ENCODE peak calls at places on chromosomes 11 and 22, in seven cellular contexts. V is esophagus squamous epithelium, N is left ventricle myocardium inferior, S is A549, F is tibial artery, Q is neuronal stem cell, U is transverse colon. Z is an unnamed sample.

GRCh38 chr11:107076832-107077231 is 58.6 kb upstream of the GUCY1A2 start:
- DNase-seq in N (no peak), U (no peak), V (no peak), Q (no peak), F (no peak), S (no peak), Z (no peak)

GRCh38 chr11:35539781-35540281 is 14.4 kb upstream of the PAMR1 start:
- DNase-seq in V (no peak), Q (no peak), U (peak), S (no peak), F (peak), N (peak), Z (no peak)

GRCh38 chr11:61460474-61460881 is 30.6 kb downstream of the SDHAF2 start:
- DNase-seq in N (peak), V (no peak), U (no peak), Q (no peak), S (no peak), F (no peak), Z (no peak)

GRCh38 chr11:46285594-46286033 is 8.2 kb downstream of the CREB3L1 start:
- DNase-seq in N (peak), U (no peak), F (peak), Q (no peak), V (no peak), S (no peak), Z (no peak)

GRCh38 chr11:92627615-92628201 is 341.7 kb upstream of the MTNR1B start:
- DNase-seq in F (no peak), V (no peak), N (no peak), Q (no peak), U (no peak), S (no peak), Z (no peak)

GRCh38 chr11:1762537-1763302 is 1.0 kb downstream of the CTSD start:
- DNase-seq in S (peak), Q (no peak), U (peak), V (no peak), N (peak), F (peak), Z (no peak)

GRCh38 chr11:63999349-64000025 is 13.2 kb downstream of the OTUB1 start:
- DNase-seq in S (peak), F (peak), U (peak), V (no peak), Q (peak), N (peak), Z (no peak)

GRCh38 chr11:35664977-35665441 is 2.4 kb downstream of the TRIM44 start:
- DNase-seq in U (no peak), F (no peak), V (no peak), S (peak), N (no peak), Q (no peak), Z (no peak)

GRCh38 chr11:40273192-40273732 is 1186.2 kb downstream of the LRRC4C start:
- DNase-seq in N (no peak), V (no peak), F (no peak), Q (no peak), U (no peak), S (no peak), Z (no peak)

GRCh38 chr22:28883917-28884753 is 763 bp downstream of the ZNRF3 start:
- DNase-seq in F (peak), S (peak), N (peak), Q (peak), V (no peak), U (peak), Z (peak)

GRCh38 chr11:125147280-125147679 is 17.3 kb upstream of the PKNOX2 start:
- DNase-seq in N (no peak), S (no peak), Q (no peak), V (no peak), U (no peak), F (no peak), Z (no peak)

GRCh38 chr22:20249797-20250354 is 18.2 kb downstream of the RTN4R start:
- DNase-seq in F (no peak), Q (no peak), S (no peak), N (no peak), U (no peak), V (no peak), Z (peak)

GRCh38 chr22:49269371-49269770 is 558.3 kb downstream of the BRD1 start:
- DNase-seq in U (no peak), F (no peak), S (no peak), V (no peak), Q (no peak), N (no peak), Z (no peak)

GRCh38 chr11:36155770-36156485 is 133.3 kb downstream of the COMMD9 start:
- DNase-seq in F (no peak), S (no peak), N (no peak), Q (no peak), V (no peak), U (no peak), Z (peak)

DNA sequence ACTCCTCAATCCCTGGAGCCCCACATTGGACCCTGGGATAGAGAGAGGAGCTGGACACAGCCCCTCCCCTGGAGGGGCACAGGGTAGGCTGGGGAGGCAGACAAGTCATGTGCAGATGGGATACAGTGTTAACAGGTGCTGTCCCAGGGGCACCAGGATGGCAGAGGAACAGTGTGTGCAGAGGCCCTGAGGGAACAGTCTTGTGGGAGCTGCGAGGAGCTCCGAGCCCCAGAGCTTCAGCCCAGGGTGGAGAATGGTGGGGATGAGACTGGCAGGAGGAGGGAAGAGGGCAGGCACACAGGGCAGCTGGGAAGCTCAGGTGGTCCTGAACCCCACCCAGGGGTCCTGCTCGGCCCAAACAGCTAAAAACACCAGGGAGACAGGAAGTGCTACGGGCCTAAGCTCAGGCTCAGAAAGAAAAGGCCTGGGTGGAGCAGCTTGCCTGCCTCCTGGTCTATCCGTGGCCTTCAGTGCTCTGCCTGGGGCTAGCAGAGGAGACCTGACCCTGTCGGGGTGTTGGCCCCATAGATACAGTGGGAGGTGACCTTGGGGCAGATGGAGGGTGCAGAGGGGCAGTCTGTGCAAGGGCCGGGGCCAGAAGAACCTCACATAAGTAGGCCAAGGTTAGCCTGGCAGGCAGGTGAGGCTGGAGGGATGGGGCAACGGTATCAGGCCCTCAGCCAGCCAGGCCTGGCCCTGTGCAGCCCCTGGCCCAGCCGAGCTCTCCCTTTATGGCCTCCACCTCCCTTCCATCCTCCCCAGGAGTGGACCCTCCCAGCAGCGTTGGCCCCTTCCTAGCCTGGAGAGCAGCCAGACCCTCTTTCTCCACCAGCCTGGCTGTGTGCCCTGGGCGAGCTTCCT is 15.4 kb downstream of the CAPN5 start:
- DNase-seq in Q (no peak), N (no peak), U (peak), F (peak), V (no peak), S (no peak), Z (no peak)
- H3K27ac ChIP-seq in Q (no peak), N (peak), U (peak), F (no peak), V (peak), S (no peak), Z (no peak)

GRCh38 chr11:44648109-44648508 is 78.7 kb upstream of the TSPAN18 start:
- DNase-seq in Q (no peak), N (no peak), F (no peak), V (no peak), S (no peak), U (no peak), Z (no peak)

GRCh38 chr11:44643207-44643606 is 77.7 kb downstream of the CD82 start:
- DNase-seq in V (no peak), U (no peak), F (no peak), S (no peak), Q (no peak), N (no peak), Z (no peak)

GRCh38 chr11:44651535-44652130 is 75.1 kb upstream of the TSPAN18 start:
- DNase-seq in S (no peak), Q (no peak), N (no peak), U (no peak), V (no peak), F (no peak), Z (no peak)

GRCh38 chr11:44645832-44646231 is 80.4 kb downstream of the CD82 start:
- DNase-seq in F (no peak), S (no peak), V (no peak), U (no peak), Q (no peak), N (no peak), Z (no peak)
- H3K27ac ChIP-seq in F (no peak), S (no peak), V (no peak), U (no peak), Q (no peak), N (no peak), Z (no peak)

GRCh38 chr11:58998480-58999290 is 59.4 kb downstream of the GLYATL1 start:
- DNase-seq in F (no peak), U (no peak), V (no peak), N (no peak), Q (no peak), S (no peak), Z (no peak)

GRCh38 chr11:58994171-58994570 is 54.9 kb downstream of the GLYATL1 start:
- DNase-seq in U (no peak), V (no peak), F (no peak), N (no peak), Q (no peak), S (no peak), Z (no peak)

GRCh38 chr11:59000007-59000406 is 60.7 kb downstream of the GLYATL1 start:
- DNase-seq in V (no peak), Q (no peak), N (no peak), U (no peak), F (no peak), S (no peak), Z (no peak)

DNA sequence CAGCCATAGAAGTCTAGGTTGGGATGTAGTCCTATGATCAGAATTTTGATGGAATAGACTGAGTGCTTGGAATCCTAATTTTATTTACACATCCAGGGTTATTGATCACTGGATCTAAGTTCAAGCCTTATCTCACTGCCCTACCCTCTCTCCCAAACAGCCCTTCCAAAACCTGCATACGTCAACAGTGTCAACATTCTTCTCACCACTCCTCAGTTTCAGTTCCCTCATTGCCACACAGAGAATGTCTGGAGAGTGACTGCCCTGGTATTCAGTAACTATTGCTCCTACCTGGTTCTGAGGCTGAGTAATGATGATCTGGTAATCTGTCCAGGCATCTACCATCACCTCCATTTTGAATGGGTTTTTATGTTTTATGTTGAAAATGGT is 60.0 kb downstream of the GLYATL1 start:
- DNase-seq in F (no peak), S (no peak), U (no peak), V (no peak), N (no peak), Q (no peak), Z (no peak)
- H3K27ac ChIP-seq in F (no peak), S (no peak), U (no peak), V (no peak), N (no peak), Q (no peak), Z (no peak)

DNA sequence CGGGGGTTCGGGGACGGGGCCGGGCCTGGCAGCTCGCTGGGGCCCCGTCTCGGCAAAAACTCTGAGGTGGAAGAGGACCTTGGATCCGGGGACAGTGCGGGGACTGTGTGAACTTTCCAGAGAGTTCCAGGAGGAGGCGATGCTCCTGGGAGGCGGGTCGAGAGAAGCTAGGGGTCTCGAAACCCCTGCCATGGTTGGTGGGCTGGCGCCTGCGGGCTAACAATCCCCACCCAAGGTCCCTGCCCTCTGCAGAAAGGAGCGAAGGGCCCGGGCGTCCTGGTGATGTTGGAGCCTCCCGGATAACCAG is 4.7 kb upstream of the GRK2 start:
- DNase-seq in S (no peak), V (no peak), N (no peak), F (no peak), Q (no peak), U (no peak), Z (no peak)
- H3K27ac ChIP-seq in S (peak), V (peak), N (no peak), F (no peak), Q (no peak), U (no peak), Z (no peak)

DNA sequence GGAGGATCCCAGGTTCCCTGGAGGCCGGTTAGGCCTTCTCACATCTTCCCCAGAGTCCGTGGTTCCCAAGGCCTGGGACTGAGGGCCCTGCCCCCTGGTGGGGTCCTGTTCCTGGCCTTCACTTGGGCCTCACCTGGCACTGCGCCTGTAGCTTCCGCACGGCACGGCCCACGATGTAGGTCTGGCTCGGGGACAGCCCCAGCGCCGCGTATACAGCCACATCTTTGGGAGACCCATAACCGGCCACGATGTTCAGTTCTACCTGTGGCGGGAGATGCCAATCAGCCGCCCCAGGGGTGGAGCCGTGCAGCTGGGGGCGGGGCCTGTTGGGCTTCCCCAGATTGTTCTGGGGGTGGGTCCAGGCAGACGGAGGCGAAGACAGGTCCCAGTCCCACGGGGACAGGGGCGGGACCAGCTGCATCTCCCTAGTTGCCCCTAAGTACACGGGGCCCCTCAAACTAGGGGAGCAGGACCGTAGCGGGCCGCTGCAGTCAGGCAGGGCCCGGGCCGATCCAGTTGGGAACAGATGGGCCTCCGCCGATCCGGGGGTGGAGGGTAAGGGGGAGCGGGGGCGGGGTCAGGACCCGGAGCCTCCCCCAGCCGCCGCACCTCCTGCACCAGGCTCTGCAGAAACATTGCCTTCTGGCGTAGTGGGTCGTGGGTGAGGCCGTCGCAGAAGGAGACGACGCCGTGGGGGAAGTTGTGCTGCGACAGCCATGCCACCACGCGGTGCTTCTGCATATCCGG is 10.1 kb downstream of the AIP start:
- DNase-seq in F (no peak), U (no peak), Q (no peak), S (no peak), N (no peak), V (no peak), Z (no peak)
- H3K27ac ChIP-seq in F (no peak), U (no peak), Q (no peak), S (no peak), N (no peak), V (no peak), Z (no peak)

DNA sequence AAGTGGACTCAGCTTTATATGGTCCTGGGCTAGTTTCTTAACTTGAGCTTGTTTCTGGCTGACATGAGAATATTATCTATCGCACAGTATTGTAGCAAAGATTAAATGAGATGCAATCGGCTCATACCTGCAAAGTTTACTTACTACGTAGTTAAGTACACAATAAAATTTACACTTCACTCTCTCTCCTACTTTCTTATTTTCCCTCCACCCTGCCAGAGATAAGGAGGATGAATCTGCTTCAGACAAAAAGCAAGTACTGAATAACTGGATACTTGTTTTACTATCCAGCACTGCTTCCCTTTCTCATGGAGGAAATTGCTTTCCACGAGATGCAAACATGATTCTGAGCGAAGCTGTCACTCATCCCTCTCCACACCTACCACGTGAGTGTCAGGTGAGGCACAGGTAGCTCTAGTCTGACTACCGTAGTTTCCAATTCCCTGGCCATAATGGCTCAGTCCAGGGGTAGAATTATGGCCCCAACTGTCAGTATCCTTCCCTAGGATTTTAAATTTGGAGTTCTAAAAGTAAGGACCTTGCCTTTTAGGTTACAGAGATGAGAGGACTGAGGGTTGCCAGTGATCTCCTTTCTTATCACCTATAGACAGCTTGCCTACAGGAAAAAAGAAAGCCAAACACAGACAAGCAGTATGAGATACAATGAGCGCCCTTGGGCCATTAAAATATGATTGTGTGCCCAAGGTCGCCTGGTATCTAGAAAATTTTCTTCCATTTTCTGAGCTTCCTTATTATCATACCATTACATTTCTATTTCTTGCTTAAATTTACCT is 39.8 kb downstream of the GAB2 start:
- DNase-seq in Q (no peak), U (peak), N (no peak), V (no peak), S (no peak), F (no peak), Z (no peak)
- H3K27ac ChIP-seq in Q (no peak), U (peak), N (no peak), V (no peak), S (no peak), F (no peak), Z (no peak)

GRCh38 chr11:12161603-12162350 is 51.4 kb downstream of the MICAL2 start:
- DNase-seq in V (no peak), Q (no peak), F (no peak), N (no peak), S (no peak), U (no peak), Z (no peak)
- H3K27ac ChIP-seq in V (peak), Q (no peak), F (peak), N (peak), S (peak), U (peak), Z (no peak)

GRCh38 chr11:69415411-69416122 is 65.9 kb upstream of the LINC01488 start:
- DNase-seq in V (no peak), Q (no peak), S (no peak), F (no peak), N (no peak), U (no peak), Z (no peak)
- H3K27ac ChIP-seq in V (no peak), Q (no peak), S (peak), F (no peak), N (peak), U (no peak), Z (peak)

DNA sequence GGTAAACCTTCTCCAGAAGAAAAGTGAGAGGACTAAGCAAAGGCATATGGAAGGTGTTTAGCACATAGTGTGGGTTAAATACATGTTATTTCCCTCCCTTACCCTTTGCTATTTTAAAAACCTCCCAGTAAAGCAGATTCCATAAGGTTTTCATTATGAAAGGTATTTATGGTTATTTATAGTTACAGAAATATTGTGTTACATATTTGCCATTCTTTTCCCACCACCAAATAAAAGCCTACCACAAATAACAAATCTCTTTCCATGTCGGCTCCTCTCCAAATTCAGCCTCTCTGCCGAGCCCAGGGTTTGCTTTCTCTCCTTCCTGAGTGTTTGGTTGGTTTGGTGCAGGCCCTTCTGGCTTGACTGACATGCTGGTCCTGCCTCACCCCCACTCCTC is 64.4 kb downstream of the INSC start:
- DNase-seq in V (no peak), F (no peak), Q (no peak), S (no peak), N (no peak), U (no peak), Z (no peak)
- H3K27ac ChIP-seq in V (no peak), F (peak), Q (no peak), S (no peak), N (no peak), U (no peak), Z (no peak)